ENCODE peak calls at places on chromosomes 13 and 19, in seven cellular contexts. M, I, G, P, O, D and A are unnamed samples.

GRCh38 chr13:92589955-92590354 is 636.7 kb upstream of the GPC6 start:
- DNase-seq in D (no peak), M (no peak), I (no peak), O (no peak), P (no peak), G (no peak), A (no peak)

GRCh38 chr13:53250272-53250875 is 221.8 kb downstream of the OLFM4 start:
- DNase-seq in D (peak; percentile 2), I (peak; percentile 14), M (no peak), G (no peak), P (peak; percentile 13), O (no peak), A (peak; percentile 73)

GRCh38 chr13:77521595-77522367 is 13.7 kb upstream of the SCEL start:
- DNase-seq in P (no peak), M (no peak), O (peak; percentile 31), G (no peak), D (no peak), I (no peak), A (no peak)

GRCh38 chr19:55321466-55321865 is 3.7 kb downstream of the TMEM150B start:
- DNase-seq in O (no peak), D (no peak), M (no peak), I (no peak), G (no peak), P (no peak), A (no peak)

GRCh38 chr13:113411216-113412023 is 41.9 kb downstream of the ADPRHL1 start:
- DNase-seq in P (no peak), D (no peak), O (no peak), M (peak; percentile 93), I (no peak), G (no peak), A (no peak)

GRCh38 chr13:28575200-28575599 is 80.3 kb upstream of the FLT1 start:
- DNase-seq in I (no peak), P (no peak), O (no peak), G (no peak), D (no peak), M (no peak), A (peak; percentile 42)

GRCh38 chr13:41458939-41459753 is 1.8 kb downstream of the RGCC start:
- DNase-seq in M (peak; percentile 73), O (no peak), G (peak; percentile 63), D (no peak), I (peak; percentile 72), P (no peak), A (peak; percentile 63)

GRCh38 chr13:113022391-113023216 is 53.6 kb downstream of the MCF2L start:
- DNase-seq in I (no peak), G (no peak), M (no peak), D (no peak), O (no peak), P (no peak), A (no peak)

GRCh38 chr19:58252102-58252685 is 23.5 kb downstream of the ZNF544 start:
- DNase-seq in D (no peak), G (no peak), P (no peak), M (no peak), O (no peak), I (no peak), A (no peak)

GRCh38 chr19:4636151-4636717 is 3.1 kb upstream of the TNFAIP8L1 start:
- DNase-seq in G (peak; percentile 48), M (no peak), D (peak; percentile 71), O (no peak), P (peak; percentile 38), I (peak; percentile 85), A (peak; percentile 84)

GRCh38 chr13:69264362-69265334 is 843.0 kb upstream of the ATXN8OS start:
- DNase-seq in G (no peak), P (no peak), I (no peak), O (no peak), D (no peak), M (no peak), A (peak; percentile 41)

GRCh38 chr19:15525291-15525690 is 17.0 kb downstream of the CYP4F22 start:
- DNase-seq in D (no peak), P (no peak), O (no peak), I (no peak), G (no peak), M (no peak), A (no peak)

GRCh38 chr19:45676851-45677263 is 8.8 kb downstream of the GIPR start:
- DNase-seq in I (peak; percentile 49), O (no peak), M (no peak), G (no peak), D (peak; percentile 35), P (peak; percentile 52), A (no peak)

GRCh38 chr19:34667349-34668076 is 9.4 kb downstream of the SCGB2B2 start:
- DNase-seq in G (no peak), I (no peak), D (no peak), M (no peak), O (no peak), P (no peak), A (no peak)

GRCh38 chr19:862529-863304 is 3.3 kb downstream of the CFD start:
- DNase-seq in M (peak; percentile 80), G (no peak), D (peak; percentile 78), P (peak; percentile 61), O (no peak), I (peak; percentile 79), A (peak; percentile 91)

GRCh38 chr13:73133536-73133935 is 74.7 kb downstream of the KLF5 start:
- DNase-seq in I (no peak), M (no peak), D (no peak), O (peak; percentile 70), P (no peak), G (no peak), A (no peak)

GRCh38 chr13:97125051-97125809 is 96.9 kb upstream of the MBNL2 start:
- DNase-seq in P (peak; percentile 24), D (peak; percentile 35), O (no peak), M (no peak), I (peak; percentile 8), G (peak; percentile 27), A (no peak)

GRCh38 chr13:29501674-29502073 is 93.8 kb downstream of the SLC7A1 start:
- DNase-seq in D (no peak), P (no peak), I (no peak), M (no peak), O (no peak), G (no peak), A (no peak)

GRCh38 chr13:112446347-112446861 is 70.2 kb downstream of the SPACA7 start:
- DNase-seq in P (no peak), I (no peak), M (no peak), D (no peak), G (no peak), O (peak; percentile 85), A (no peak)

GRCh38 chr13:112210401-112210800 is 143.5 kb downstream of the SOX1 start:
- DNase-seq in P (no peak), O (no peak), M (no peak), G (no peak), I (no peak), D (no peak), A (no peak)

GRCh38 chr19:8259922-8260247 is 48.3 kb downstream of the CD320 start:
- DNase-seq in O (no peak), G (no peak), M (no peak), D (no peak), I (no peak), P (peak; percentile 1), A (no peak)

GRCh38 chr19:42857544-42857867 is 22.0 kb downstream of the PSG1 start:
- DNase-seq in O (peak; percentile 24), P (no peak), G (no peak), I (no peak), D (no peak), M (no peak), A (no peak)

GRCh38 chr19:8609210-8610040 is 1.1 kb downstream of the ADAMTS10 start:
- DNase-seq in P (no peak), M (peak; percentile 90), I (peak; percentile 46), G (peak; percentile 28), D (peak; percentile 8), O (no peak), A (peak; percentile 31)

GRCh38 chr19:5804516-5805464 is at the start of gene NRTN:
- DNase-seq in M (no peak), I (peak; percentile 47), O (no peak), D (no peak), P (peak; percentile 68), G (no peak), A (peak; percentile 91)

GRCh38 chr13:34779171-34779570 is 162.9 kb upstream of the NBEA start:
- DNase-seq in I (no peak), O (no peak), M (no peak), G (no peak), P (no peak), D (no peak), A (no peak)

GRCh38 chr19:14440049-14440448 is 6.9 kb downstream of the PKN1 start:
- DNase-seq in D (peak; percentile 72), P (no peak), M (peak; percentile 81), I (peak; percentile 85), G (peak; percentile 46), O (peak; percentile 94), A (peak; percentile 92)

GRCh38 chr13:113981201-113981605 is 7.3 kb upstream of the C13orf46 start:
- DNase-seq in D (no peak), P (peak; percentile 67), M (peak; percentile 70), I (no peak), O (no peak), G (no peak), A (no peak)

GRCh38 chr13:112871742-112872141 is 97.3 kb upstream of the MCF2L start:
- DNase-seq in G (no peak), D (no peak), P (no peak), O (no peak), I (no peak), M (no peak), A (no peak)

GRCh38 chr19:57888494-57889231 is at the start of gene ZNF814:
- DNase-seq in M (peak; percentile 77), I (peak; percentile 83), G (peak; percentile 79), O (peak; percentile 94), D (peak; percentile 70), P (peak; percentile 56), A (peak; percentile 27)

GRCh38 chr19:3282564-3282963 is 58.1 kb downstream of the CELF5 start:
- DNase-seq in P (no peak), I (no peak), M (no peak), O (no peak), D (no peak), G (no peak), A (no peak)

GRCh38 chr13:30159446-30159839 is 147.9 kb downstream of the KATNAL1 start:
- DNase-seq in G (no peak), O (no peak), D (peak; percentile 49), M (peak; percentile 33), P (no peak), I (peak; percentile 61), A (no peak)

GRCh38 chr13:41833851-41834250 is 127.1 kb downstream of the VWA8 start:
- DNase-seq in D (no peak), G (no peak), I (no peak), M (no peak), P (no peak), O (no peak), A (no peak)

GRCh38 chr13:74930402-74931165 is 551.4 kb downstream of the TBC1D4 start:
- DNase-seq in P (no peak), O (no peak), D (no peak), G (no peak), I (no peak), M (no peak), A (no peak)

GRCh38 chr13:49615844-49616687 is 12.2 kb upstream of the ARL11 start:
- DNase-seq in O (no peak), P (no peak), D (no peak), I (no peak), G (no peak), M (no peak), A (no peak)

GRCh38 chr19:53868091-53868891 is 608 bp downstream of the MYADM start:
- DNase-seq in I (peak; percentile 48), O (no peak), D (no peak), G (peak; percentile 69), M (peak; percentile 80), P (peak; percentile 48), A (peak; percentile 58)

GRCh38 chr19:51124729-51125128 is at the start of gene SIGLEC9:
- DNase-seq in O (no peak), P (no peak), M (peak; percentile 75), D (no peak), G (no peak), I (no peak), A (no peak)

GRCh38 chr13:103188688-103189326 is 122.6 kb upstream of the SLC10A2 start:
- DNase-seq in O (no peak), M (no peak), D (no peak), I (no peak), G (no peak), P (no peak), A (no peak)